ENCODE peak calls at places on chromosomes 5 and 9, in six cellular contexts. One of them, this sample, is unnamed. For H3K9me3 and H3K4me1, the result is how much of the 10 kb centered on the place peaks cover.

GRCh38 chr5:34628373-34628772 is 27.8 kb upstream of the RAI14 start:
- DNase-seq in esophagus muscularis mucosa: no peak
- DNase-seq in heart left ventricle: no peak
- DNase-seq in ovary: no peak
- DNase-seq in stomach: no peak
- DNase-seq in A549: no peak
- DNase-seq in this sample: no peak

GRCh38 chr9:14294659-14295058 is 19.3 kb downstream of the NFIB start:
- DNase-seq in esophagus muscularis mucosa: no peak
- DNase-seq in heart left ventricle: no peak
- DNase-seq in ovary: no peak
- DNase-seq in stomach: no peak
- DNase-seq in A549: no peak
- DNase-seq in this sample: no peak

GRCh38 chr5:91469517-91470165 is 86.5 kb upstream of the ARRDC3 start:
- DNase-seq in esophagus muscularis mucosa: no peak
- DNase-seq in heart left ventricle: no peak
- DNase-seq in ovary: no peak
- DNase-seq in stomach: no peak
- DNase-seq in A549: no peak
- DNase-seq in this sample: peak

GRCh38 chr9:34869390-34869789 is 88.7 kb upstream of the PHF24 start:
- DNase-seq in esophagus muscularis mucosa: peak
- DNase-seq in heart left ventricle: no peak
- DNase-seq in ovary: no peak
- DNase-seq in stomach: no peak
- DNase-seq in A549: peak
- DNase-seq in this sample: peak

GRCh38 chr9:12753931-12754330 is 20.9 kb upstream of the LURAP1L start:
- DNase-seq in esophagus muscularis mucosa: no peak
- DNase-seq in heart left ventricle: no peak
- DNase-seq in ovary: no peak
- DNase-seq in stomach: no peak
- DNase-seq in A549: no peak
- DNase-seq in this sample: no peak

GRCh38 chr9:36793277-36793676 is 220.6 kb downstream of the MELK start:
- DNase-seq in esophagus muscularis mucosa: no peak
- DNase-seq in heart left ventricle: no peak
- DNase-seq in ovary: no peak
- DNase-seq in stomach: no peak
- DNase-seq in A549: peak
- DNase-seq in this sample: no peak

GRCh38 chr9:89687216-89687615 is 82.4 kb downstream of the GADD45G start:
- DNase-seq in esophagus muscularis mucosa: no peak
- DNase-seq in heart left ventricle: no peak
- DNase-seq in ovary: no peak
- DNase-seq in stomach: no peak
- DNase-seq in A549: no peak
- DNase-seq in this sample: no peak

GRCh38 chr5:22488427-22488826 is 364.7 kb downstream of the CDH12 start:
- DNase-seq in esophagus muscularis mucosa: no peak
- DNase-seq in heart left ventricle: no peak
- DNase-seq in ovary: no peak
- DNase-seq in stomach: no peak
- DNase-seq in A549: no peak
- DNase-seq in this sample: no peak

GRCh38 chr5:108078882-108079281 is 303.0 kb downstream of the FBXL17 start:
- DNase-seq in esophagus muscularis mucosa: no peak
- DNase-seq in heart left ventricle: no peak
- DNase-seq in ovary: no peak
- DNase-seq in stomach: no peak
- DNase-seq in A549: no peak
- DNase-seq in this sample: no peak

GRCh38 chr5:142839711-142840441 is 69.7 kb downstream of the ARHGAP26 start:
- DNase-seq in esophagus muscularis mucosa: peak
- DNase-seq in heart left ventricle: no peak
- DNase-seq in ovary: peak
- DNase-seq in stomach: no peak
- DNase-seq in A549: peak
- DNase-seq in this sample: peak

GRCh38 chr5:145471026-145471425 is 364.1 kb downstream of the PRELID2 start:
- DNase-seq in esophagus muscularis mucosa: no peak
- DNase-seq in heart left ventricle: no peak
- DNase-seq in ovary: no peak
- DNase-seq in stomach: no peak
- DNase-seq in A549: no peak
- DNase-seq in this sample: no peak

GRCh38 chr9:113719919-113720318 is 156.2 kb upstream of the ZNF618 start:
- DNase-seq in esophagus muscularis mucosa: no peak
- DNase-seq in heart left ventricle: no peak
- DNase-seq in ovary: no peak
- DNase-seq in stomach: no peak
- DNase-seq in A549: no peak
- DNase-seq in this sample: no peak

GRCh38 chr5:65651144-65651543 is 26.3 kb downstream of the SHLD3 start:
- DNase-seq in esophagus muscularis mucosa: no peak
- DNase-seq in heart left ventricle: no peak
- DNase-seq in ovary: no peak
- DNase-seq in stomach: no peak
- DNase-seq in A549: peak
- DNase-seq in this sample: no peak

GRCh38 chr5:167072225-167072624 is 1219.2 kb upstream of the WWC1 start:
- DNase-seq in esophagus muscularis mucosa: no peak
- DNase-seq in heart left ventricle: no peak
- DNase-seq in ovary: no peak
- DNase-seq in stomach: no peak
- DNase-seq in A549: no peak
- DNase-seq in this sample: no peak

GRCh38 chr5:135066781-135067430 is 32.9 kb upstream of the PITX1 start:
- DNase-seq in esophagus muscularis mucosa: no peak
- DNase-seq in heart left ventricle: no peak
- DNase-seq in ovary: no peak
- DNase-seq in stomach: no peak
- DNase-seq in A549: no peak
- DNase-seq in this sample: no peak

GRCh38 chr9:108838017-108838416 is 17.8 kb downstream of the ACTL7B start:
- DNase-seq in esophagus muscularis mucosa: no peak
- DNase-seq in heart left ventricle: no peak
- DNase-seq in ovary: no peak
- DNase-seq in stomach: no peak
- DNase-seq in A549: peak
- DNase-seq in this sample: no peak

GRCh38 chr9:11417782-11418181 is 805.0 kb upstream of the PTPRD start:
- DNase-seq in esophagus muscularis mucosa: no peak
- DNase-seq in heart left ventricle: no peak
- DNase-seq in ovary: no peak
- DNase-seq in stomach: no peak
- DNase-seq in A549: no peak
- DNase-seq in this sample: no peak

GRCh38 chr5:57103317-57103907 is 70.4 kb upstream of the GPBP1 start:
- DNase-seq in esophagus muscularis mucosa: no peak
- DNase-seq in heart left ventricle: no peak
- DNase-seq in ovary: no peak
- DNase-seq in stomach: no peak
- DNase-seq in A549: no peak
- DNase-seq in this sample: no peak

GRCh38 chr5:155013526-155013925 is at the start of gene KIF4B:
- DNase-seq in esophagus muscularis mucosa: peak
- DNase-seq in heart left ventricle: no peak
- DNase-seq in ovary: no peak
- DNase-seq in stomach: no peak
- DNase-seq in A549: no peak
- DNase-seq in this sample: no peak

GRCh38 chr9:33300546-33300945 is 10.2 kb downstream of the NFX1 start:
- DNase-seq in esophagus muscularis mucosa: no peak
- DNase-seq in heart left ventricle: no peak
- DNase-seq in ovary: no peak
- DNase-seq in stomach: no peak
- DNase-seq in A549: no peak
- DNase-seq in this sample: no peak

GRCh38 chr5:67255881-67256280 is 59.3 kb upstream of the CD180 start:
- DNase-seq in esophagus muscularis mucosa: no peak
- DNase-seq in heart left ventricle: no peak
- DNase-seq in ovary: no peak
- DNase-seq in stomach: no peak
- DNase-seq in A549: no peak
- DNase-seq in this sample: no peak

GRCh38 chr9:114906922-114907571 is 23.3 kb downstream of the TNFSF8 start:
- DNase-seq in esophagus muscularis mucosa: no peak
- DNase-seq in heart left ventricle: no peak
- DNase-seq in ovary: no peak
- DNase-seq in stomach: no peak
- DNase-seq in A549: peak
- DNase-seq in this sample: peak

GRCh38 chr5:171579162-171579561 is 159.7 kb downstream of the FGF18 start:
- DNase-seq in esophagus muscularis mucosa: no peak
- DNase-seq in heart left ventricle: no peak
- DNase-seq in ovary: peak
- DNase-seq in stomach: no peak
- DNase-seq in A549: no peak
- DNase-seq in this sample: peak

GRCh38 chr9:93965830-93966577 is 10.8 kb upstream of the BARX1 start:
- DNase-seq in esophagus muscularis mucosa: no peak
- DNase-seq in heart left ventricle: peak
- DNase-seq in ovary: no peak
- DNase-seq in stomach: peak
- DNase-seq in A549: no peak
- DNase-seq in this sample: no peak

GRCh38 chr5:102314328-102314727 is 18.2 kb upstream of the SLCO4C1 start:
- DNase-seq in esophagus muscularis mucosa: no peak
- DNase-seq in heart left ventricle: no peak
- DNase-seq in ovary: no peak
- DNase-seq in stomach: no peak
- DNase-seq in A549: no peak
- DNase-seq in this sample: no peak

GRCh38 chr5:52007230-52007858 is 624.1 kb downstream of the ISL1 start:
- DNase-seq in esophagus muscularis mucosa: no peak
- DNase-seq in heart left ventricle: no peak
- DNase-seq in ovary: no peak
- DNase-seq in stomach: no peak
- DNase-seq in A549: peak
- DNase-seq in this sample: peak

GRCh38 chr5:172437445-172438303 is 16.7 kb downstream of the SH3PXD2B start:
- DNase-seq in esophagus muscularis mucosa: no peak
- DNase-seq in heart left ventricle: peak
- DNase-seq in ovary: peak
- DNase-seq in stomach: peak
- DNase-seq in A549: peak
- DNase-seq in this sample: peak

GRCh38 chr9:120545691-120546565 is 34.0 kb downstream of the CDK5RAP2 start:
- DNase-seq in esophagus muscularis mucosa: no peak
- DNase-seq in heart left ventricle: no peak
- DNase-seq in ovary: no peak
- DNase-seq in stomach: no peak
- DNase-seq in A549: no peak
- DNase-seq in this sample: no peak

GRCh38 chr9:13899924-13900323 is 414.0 kb downstream of the NFIB start:
- DNase-seq in esophagus muscularis mucosa: no peak
- DNase-seq in heart left ventricle: no peak
- DNase-seq in ovary: peak
- DNase-seq in stomach: no peak
- DNase-seq in A549: no peak
- DNase-seq in this sample: no peak

GRCh38 chr5:69512740-69513260 is 20.2 kb downstream of the OCLN start:
- DNase-seq in esophagus muscularis mucosa: no peak
- DNase-seq in heart left ventricle: no peak
- DNase-seq in ovary: no peak
- DNase-seq in stomach: no peak
- DNase-seq in A549: no peak
- DNase-seq in this sample: no peak

GRCh38 chr5:142110046-142110531 is 1.5 kb downstream of the NDFIP1 start:
- DNase-seq in esophagus muscularis mucosa: no peak
- DNase-seq in heart left ventricle: no peak
- DNase-seq in ovary: peak
- DNase-seq in stomach: no peak
- DNase-seq in A549: peak
- DNase-seq in this sample: peak

GRCh38 chr5:2373631-2374030 is 377.8 kb downstream of the IRX2 start:
- DNase-seq in esophagus muscularis mucosa: peak
- DNase-seq in heart left ventricle: no peak
- DNase-seq in ovary: no peak
- DNase-seq in stomach: no peak
- DNase-seq in A549: no peak
- DNase-seq in this sample: no peak
- H3K9me3 ChIP-seq in esophagus muscularis mucosa: under half
- H3K9me3 ChIP-seq in heart left ventricle: under half
- H3K9me3 ChIP-seq in ovary: under half
- H3K9me3 ChIP-seq in stomach: under half
- H3K9me3 ChIP-seq in A549: under half
- H3K9me3 ChIP-seq in this sample: under half

GRCh38 chr5:157284458-157285212 is 18.7 kb downstream of the CYFIP2 start:
- DNase-seq in esophagus muscularis mucosa: no peak
- DNase-seq in heart left ventricle: no peak
- DNase-seq in ovary: no peak
- DNase-seq in stomach: no peak
- DNase-seq in A549: no peak
- DNase-seq in this sample: no peak
- TF ChIP-seq POLR2A in esophagus muscularis mucosa: no peak
- TF ChIP-seq POLR2A in heart left ventricle: no peak
- TF ChIP-seq POLR2A in ovary: no peak
- TF ChIP-seq POLR2A in stomach: no peak
- TF ChIP-seq POLR2A in A549: no peak
- TF ChIP-seq POLR2A in this sample: no peak

GRCh38 chr9:5579881-5580280 is 49.0 kb upstream of the RIC1 start:
- DNase-seq in esophagus muscularis mucosa: no peak
- DNase-seq in heart left ventricle: no peak
- DNase-seq in ovary: no peak
- DNase-seq in stomach: no peak
- DNase-seq in A549: no peak
- DNase-seq in this sample: no peak
- H3K4me1 ChIP-seq in esophagus muscularis mucosa: under half
- H3K4me1 ChIP-seq in heart left ventricle: under half
- H3K4me1 ChIP-seq in ovary: under half
- H3K4me1 ChIP-seq in stomach: under half
- H3K4me1 ChIP-seq in A549: under half
- H3K4me1 ChIP-seq in this sample: under half

DNA sequence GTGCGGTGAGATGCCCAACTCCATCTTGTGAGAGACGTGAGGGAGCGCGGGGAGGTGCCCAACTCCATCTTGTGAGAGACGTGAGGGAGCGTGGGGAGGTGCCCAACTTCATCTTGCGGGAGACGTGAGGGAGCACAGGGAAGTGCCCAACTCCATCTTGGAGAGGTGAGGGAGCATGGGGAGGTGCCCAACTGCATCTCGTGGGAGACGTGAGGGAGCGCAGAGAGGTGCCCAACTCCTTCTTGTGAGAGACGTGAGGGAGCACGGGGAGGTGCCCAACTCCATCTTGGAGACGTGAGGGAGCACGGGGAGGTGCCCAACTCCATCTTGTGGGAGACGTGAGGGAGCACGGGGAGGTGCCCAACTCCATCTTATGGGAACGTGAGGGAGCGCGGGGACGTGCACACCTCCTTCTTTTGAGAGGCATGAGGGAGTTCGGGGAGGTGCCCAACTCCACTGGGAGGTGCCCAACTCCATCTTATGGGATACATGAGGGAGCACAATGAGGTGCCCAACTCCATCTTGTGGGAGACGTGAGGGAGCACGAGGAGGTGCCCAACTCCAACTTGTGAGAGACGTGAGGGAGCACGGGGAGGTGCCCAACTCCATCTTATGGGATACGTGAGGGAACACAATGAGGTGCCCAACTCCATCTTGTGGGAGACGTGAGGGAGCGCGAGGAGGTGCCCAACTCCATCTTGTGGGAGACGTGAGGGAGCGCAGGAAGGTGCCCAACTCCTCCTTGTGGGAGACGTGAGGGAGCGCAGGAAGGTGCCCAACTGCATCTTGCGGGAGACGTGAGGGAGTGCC is 235.4 kb downstream of the CACNA1B start:
- DNase-seq in esophagus muscularis mucosa: peak
- DNase-seq in heart left ventricle: no peak
- DNase-seq in ovary: no peak
- DNase-seq in stomach: peak
- DNase-seq in A549: peak
- DNase-seq in this sample: no peak
- H3K9me3 ChIP-seq in esophagus muscularis mucosa: under half
- H3K9me3 ChIP-seq in heart left ventricle: under half
- H3K9me3 ChIP-seq in ovary: under half
- H3K9me3 ChIP-seq in stomach: under half
- H3K9me3 ChIP-seq in A549: under half
- H3K9me3 ChIP-seq in this sample: under half